ENCODE peak calls at places on chromosomes 3 and 15, in seven cellular contexts. P, X, N, I, D, E and J are unnamed samples.

GRCh38 chr3:72319202-72320095 is 528.8 kb downstream of the SHQ1 start:
- DNase-seq in P (no peak), X (no peak), N (no peak), I (no peak), D (no peak), E (peak; percentile 24), J (no peak)

GRCh38 chr3:123618768-123619484 is 34.1 kb upstream of the HACD2 start:
- DNase-seq in P (no peak), X (no peak), N (peak; percentile 37), I (no peak), D (peak; percentile 60), E (peak; percentile 84), J (no peak)

GRCh38 chr3:141233457-141234161 is 2.0 kb downstream of the PXYLP1 start:
- DNase-seq in P (no peak), X (no peak), N (no peak), I (no peak), D (no peak), E (no peak), J (no peak)

GRCh38 chr3:17025594-17026139 is 140.9 kb downstream of the PLCL2 start:
- DNase-seq in P (no peak), X (no peak), N (no peak), I (no peak), D (no peak), E (no peak), J (no peak)

GRCh38 chr3:193970773-193971206 is 165.2 kb upstream of the HES1 start:
- DNase-seq in P (no peak), X (peak; percentile 23), N (no peak), I (no peak), D (no peak), E (no peak), J (no peak)

GRCh38 chr3:120198305-120198878 is 86.6 kb downstream of the GPR156 start:
- DNase-seq in P (no peak), X (peak; percentile 60), N (peak; percentile 15), I (no peak), D (no peak), E (peak; percentile 61), J (no peak)

GRCh38 chr15:60315878-60316277 is 81.9 kb downstream of the ANXA2 start:
- DNase-seq in P (no peak), X (no peak), N (no peak), I (no peak), D (no peak), E (no peak), J (no peak)

GRCh38 chr3:133881987-133882825 is 13.5 kb downstream of the RAB6B start:
- DNase-seq in P (no peak), X (no peak), N (no peak), I (no peak), D (peak; percentile 23), E (no peak), J (no peak)

GRCh38 chr3:177705976-177706866 is 508.9 kb upstream of the TBL1XR1 start:
- DNase-seq in P (no peak), X (no peak), N (no peak), I (no peak), D (no peak), E (no peak), J (no peak)

GRCh38 chr15:29668120-29668602 is 154.1 kb downstream of the TJP1 start:
- DNase-seq in P (peak; percentile 70), X (peak; percentile 90), N (peak; percentile 69), I (peak; percentile 46), D (peak; percentile 85), E (peak; percentile 89), J (peak; percentile 22)